ENCODE peak calls at places on chromosomes 12 and 14, in six cellular contexts. One of them, this sample, is unnamed. For H3K36me3, the result is how much of the 10 kb centered on the place peaks cover.

GRCh38 chr14:47103781-47104180 is 452.2 kb upstream of the RPL10L start:
- DNase-seq in astrocyte: no peak
- DNase-seq in sigmoid colon: no peak
- DNase-seq in IMR-90: no peak
- DNase-seq in K562: no peak
- DNase-seq in lung: no peak
- DNase-seq in this sample: no peak

GRCh38 chr14:100620437-100621100 is 33.4 kb upstream of the BEGAIN start:
- DNase-seq in lung: no peak
- DNase-seq in sigmoid colon: peak
- DNase-seq in astrocyte: no peak
- DNase-seq in K562: no peak
- DNase-seq in IMR-90: no peak
- DNase-seq in this sample: no peak

GRCh38 chr14:70087380-70087697 is 101.4 kb downstream of the SLC8A3 start:
- DNase-seq in sigmoid colon: no peak
- DNase-seq in K562: no peak
- DNase-seq in astrocyte: no peak
- DNase-seq in IMR-90: no peak
- DNase-seq in lung: no peak
- DNase-seq in this sample: no peak

GRCh38 chr12:123293178-123293760 is 21.6 kb upstream of the CDK2AP1 start:
- DNase-seq in IMR-90: no peak
- DNase-seq in sigmoid colon: no peak
- DNase-seq in K562: no peak
- DNase-seq in astrocyte: no peak
- DNase-seq in lung: no peak
- DNase-seq in this sample: no peak

GRCh38 chr12:7542813-7543212 is 39.2 kb upstream of the CD163 start:
- DNase-seq in IMR-90: peak
- DNase-seq in lung: no peak
- DNase-seq in K562: no peak
- DNase-seq in astrocyte: no peak
- DNase-seq in sigmoid colon: no peak
- DNase-seq in this sample: no peak

GRCh38 chr14:49207451-49207850 is 378.7 kb downstream of the RPS29 start:
- DNase-seq in IMR-90: no peak
- DNase-seq in lung: no peak
- DNase-seq in K562: no peak
- DNase-seq in astrocyte: no peak
- DNase-seq in sigmoid colon: no peak
- DNase-seq in this sample: no peak

GRCh38 chr14:65095633-65096205 is 6.6 kb downstream of the MAX start:
- DNase-seq in IMR-90: peak
- DNase-seq in lung: peak
- DNase-seq in sigmoid colon: peak
- DNase-seq in K562: no peak
- DNase-seq in astrocyte: peak
- DNase-seq in this sample: peak

GRCh38 chr12:89333564-89334252 is 18.6 kb downstream of the DUSP6 start:
- DNase-seq in IMR-90: no peak
- DNase-seq in K562: peak
- DNase-seq in astrocyte: no peak
- DNase-seq in lung: no peak
- DNase-seq in sigmoid colon: no peak
- DNase-seq in this sample: no peak

GRCh38 chr12:70031046-70031445 is 206.0 kb downstream of the MYRFL start:
- DNase-seq in astrocyte: no peak
- DNase-seq in lung: no peak
- DNase-seq in K562: no peak
- DNase-seq in IMR-90: no peak
- DNase-seq in sigmoid colon: no peak
- DNase-seq in this sample: no peak

GRCh38 chr12:4107436-4107878 is 166.1 kb upstream of the CCND2 start:
- DNase-seq in IMR-90: peak
- DNase-seq in sigmoid colon: no peak
- DNase-seq in lung: peak
- DNase-seq in astrocyte: no peak
- DNase-seq in K562: peak
- DNase-seq in this sample: no peak

GRCh38 chr12:4119157-4119761 is 154.3 kb upstream of the CCND2 start:
- DNase-seq in IMR-90: no peak
- DNase-seq in lung: peak
- DNase-seq in K562: no peak
- DNase-seq in sigmoid colon: no peak
- DNase-seq in astrocyte: no peak
- DNase-seq in this sample: no peak

GRCh38 chr14:54839681-54840080 is 62.9 kb downstream of the GCH1 start:
- DNase-seq in lung: peak
- DNase-seq in K562: no peak
- DNase-seq in astrocyte: peak
- DNase-seq in sigmoid colon: peak
- DNase-seq in IMR-90: no peak
- DNase-seq in this sample: no peak

GRCh38 chr12:81022531-81022930 is 55.3 kb upstream of the ACSS3 start:
- DNase-seq in IMR-90: no peak
- DNase-seq in lung: no peak
- DNase-seq in astrocyte: peak
- DNase-seq in sigmoid colon: no peak
- DNase-seq in K562: no peak
- DNase-seq in this sample: no peak

GRCh38 chr12:76558684-76559276 is 791 bp downstream of the OSBPL8 start:
- DNase-seq in lung: peak
- DNase-seq in K562: peak
- DNase-seq in IMR-90: peak
- DNase-seq in astrocyte: peak
- DNase-seq in sigmoid colon: peak
- DNase-seq in this sample: peak

GRCh38 chr12:117685115-117685926 is 283.5 kb downstream of the KSR2 start:
- DNase-seq in lung: no peak
- DNase-seq in K562: peak
- DNase-seq in astrocyte: peak
- DNase-seq in IMR-90: no peak
- DNase-seq in sigmoid colon: peak
- DNase-seq in this sample: no peak

GRCh38 chr12:15322164-15323054 is at the start of gene PTPRO:
- DNase-seq in K562: no peak
- DNase-seq in astrocyte: peak
- DNase-seq in lung: no peak
- DNase-seq in sigmoid colon: no peak
- DNase-seq in IMR-90: no peak
- DNase-seq in this sample: no peak

GRCh38 chr12:106223485-106224391 is 24.1 kb downstream of the CKAP4 start:
- DNase-seq in lung: peak
- DNase-seq in IMR-90: peak
- DNase-seq in astrocyte: no peak
- DNase-seq in sigmoid colon: peak
- DNase-seq in K562: peak
- DNase-seq in this sample: peak

GRCh38 chr14:80996049-80996901 is 40.9 kb downstream of the TSHR start:
- DNase-seq in astrocyte: peak
- DNase-seq in K562: peak
- DNase-seq in IMR-90: peak
- DNase-seq in sigmoid colon: no peak
- DNase-seq in lung: no peak
- DNase-seq in this sample: no peak

GRCh38 chr14:72594099-72594901 is 299.6 kb downstream of the DPF3 start:
- DNase-seq in lung: no peak
- DNase-seq in astrocyte: no peak
- DNase-seq in sigmoid colon: peak
- DNase-seq in K562: no peak
- DNase-seq in IMR-90: no peak
- DNase-seq in this sample: no peak

GRCh38 chr14:31357279-31357678 is 63.1 kb downstream of the HEATR5A start:
- DNase-seq in sigmoid colon: no peak
- DNase-seq in IMR-90: peak
- DNase-seq in lung: no peak
- DNase-seq in K562: no peak
- DNase-seq in astrocyte: no peak
- DNase-seq in this sample: no peak

GRCh38 chr14:52043690-52044089 is 25.2 kb downstream of the NID2 start:
- DNase-seq in lung: no peak
- DNase-seq in K562: peak
- DNase-seq in sigmoid colon: no peak
- DNase-seq in astrocyte: no peak
- DNase-seq in IMR-90: peak
- DNase-seq in this sample: no peak
- TF ChIP-seq CTCF in lung: no peak
- TF ChIP-seq CTCF in K562: peak
- TF ChIP-seq CTCF in sigmoid colon: peak
- TF ChIP-seq CTCF in astrocyte: peak
- TF ChIP-seq CTCF in IMR-90: peak
- TF ChIP-seq CTCF in this sample: peak

DNA sequence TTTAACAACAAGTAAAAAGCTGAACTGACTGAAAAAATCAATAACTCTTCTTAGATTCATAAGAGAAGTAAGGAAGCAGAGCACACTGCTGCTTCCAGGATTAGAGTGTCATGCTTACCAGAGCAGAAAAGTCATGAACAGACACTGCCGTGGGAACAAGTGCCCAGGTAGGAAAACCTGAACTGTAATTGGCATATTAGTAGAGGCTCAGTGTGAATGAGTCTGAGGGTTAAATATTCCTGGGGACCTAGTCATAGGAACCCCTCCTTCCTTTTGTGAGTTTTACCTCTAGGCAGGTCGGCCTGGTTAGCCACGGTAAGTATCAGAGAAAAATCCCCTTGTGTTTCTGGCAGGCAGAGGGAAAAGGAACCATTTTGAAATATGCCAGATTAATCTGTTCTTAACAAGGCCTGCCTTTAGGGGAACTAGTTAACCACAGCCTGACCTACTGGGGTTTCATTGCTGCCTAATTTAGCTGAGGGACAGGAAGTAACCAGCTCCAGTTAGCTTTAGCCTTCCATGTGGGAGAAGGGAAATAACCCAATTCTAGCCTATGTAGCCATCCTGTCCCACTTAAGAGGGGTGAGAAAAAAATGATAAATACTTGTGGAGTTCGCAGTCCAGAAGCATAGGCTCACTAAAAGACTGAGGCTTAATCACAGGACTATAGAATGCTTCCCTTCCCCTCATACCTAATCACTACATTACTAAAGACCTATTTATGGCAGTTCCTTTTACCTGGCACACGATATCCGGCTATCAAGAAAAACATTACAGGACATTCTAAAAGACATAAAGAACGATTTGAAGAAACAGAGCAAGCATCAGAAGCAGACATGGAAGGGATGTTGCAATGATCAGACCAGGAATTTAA is 22.6 kb downstream of the COX8C start:
- DNase-seq in sigmoid colon: no peak
- DNase-seq in lung: no peak
- DNase-seq in IMR-90: no peak
- DNase-seq in astrocyte: no peak
- DNase-seq in K562: no peak
- DNase-seq in this sample: no peak
- H3K27ac ChIP-seq in sigmoid colon: no peak
- H3K27ac ChIP-seq in lung: no peak
- H3K27ac ChIP-seq in IMR-90: no peak
- H3K27ac ChIP-seq in astrocyte: no peak
- H3K27ac ChIP-seq in K562: no peak
- H3K27ac ChIP-seq in this sample: no peak

GRCh38 chr12:62924084-62924483 is 10.9 kb downstream of the PPM1H start:
- DNase-seq in lung: no peak
- DNase-seq in K562: no peak
- DNase-seq in sigmoid colon: no peak
- DNase-seq in astrocyte: no peak
- DNase-seq in IMR-90: no peak
- DNase-seq in this sample: no peak
- H3K36me3 ChIP-seq in lung: under half
- H3K36me3 ChIP-seq in K562: under half
- H3K36me3 ChIP-seq in sigmoid colon: under half
- H3K36me3 ChIP-seq in astrocyte: under half
- H3K36me3 ChIP-seq in IMR-90: under half
- H3K36me3 ChIP-seq in this sample: under half

DNA sequence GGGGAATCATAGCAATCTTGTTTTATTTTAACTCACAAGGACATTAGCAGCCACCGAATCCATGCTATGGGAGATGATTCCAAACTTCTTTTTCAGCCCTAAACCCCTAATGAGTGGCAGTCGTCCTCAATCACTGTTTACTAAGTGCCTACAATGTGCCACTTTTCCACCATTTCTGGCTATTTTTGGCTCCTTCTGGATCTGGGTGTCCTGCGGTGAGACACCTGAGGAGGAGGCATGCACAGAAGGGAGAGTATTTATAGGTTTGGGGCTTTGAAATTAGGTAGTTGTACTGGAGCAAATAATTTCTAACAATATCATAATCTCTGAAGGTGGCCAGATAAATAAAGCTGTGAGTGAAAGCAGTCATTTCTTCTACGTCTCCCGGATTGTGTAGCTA is 1125.6 kb downstream of the BCL11B start:
- DNase-seq in astrocyte: no peak
- DNase-seq in lung: no peak
- DNase-seq in IMR-90: no peak
- DNase-seq in sigmoid colon: no peak
- DNase-seq in K562: no peak
- DNase-seq in this sample: no peak
- TF ChIP-seq CTCF in astrocyte: no peak
- TF ChIP-seq CTCF in lung: no peak
- TF ChIP-seq CTCF in IMR-90: no peak
- TF ChIP-seq CTCF in sigmoid colon: no peak
- TF ChIP-seq CTCF in K562: no peak
- TF ChIP-seq CTCF in this sample: no peak

GRCh38 chr14:53109688-53110041 is 43.5 kb downstream of the DDHD1 start:
- DNase-seq in K562: no peak
- DNase-seq in sigmoid colon: no peak
- DNase-seq in IMR-90: no peak
- DNase-seq in astrocyte: no peak
- DNase-seq in lung: no peak
- DNase-seq in this sample: no peak
- H3K27ac ChIP-seq in K562: peak
- H3K27ac ChIP-seq in sigmoid colon: no peak
- H3K27ac ChIP-seq in IMR-90: no peak
- H3K27ac ChIP-seq in astrocyte: no peak
- H3K27ac ChIP-seq in lung: no peak
- H3K27ac ChIP-seq in this sample: no peak

This sample was measured in left ventricle myocardium inferior.